ENCODE peak calls at places on chromosome 7, in ten cellular contexts. G, R, F, B, H, W, Z, C, D and S are unnamed samples.

GRCh38 chr7:100897111-100897608 is 1.5 kb upstream of the ACHE start:
- DNase-seq in B (peak), G (peak), R (no peak), F (no peak), W (peak), D (peak), H (peak), Z (peak), C (no peak), S (no peak)

GRCh38 chr7:30681262-30682130 is 760 bp downstream of the CRHR2 start:
- DNase-seq in H (no peak), B (no peak), W (no peak), Z (no peak), F (no peak), D (no peak), G (no peak), R (no peak), C (no peak), S (no peak)

GRCh38 chr7:87187120-87187519 is 32.4 kb downstream of the TMEM243 start:
- DNase-seq in Z (no peak), W (no peak), D (no peak), C (no peak), F (no peak), G (no peak), R (no peak), H (no peak), B (no peak), S (no peak)

GRCh38 chr7:64045301-64046040 is at the start of gene ZNF727:
- DNase-seq in F (no peak), D (peak), H (no peak), W (no peak), B (peak), C (peak), Z (no peak), R (no peak), G (no peak), S (no peak)

GRCh38 chr7:133730360-133730759 is 396.8 kb upstream of the LRGUK start:
- DNase-seq in F (no peak), G (no peak), C (no peak), R (no peak), H (no peak), W (no peak), Z (no peak), B (no peak), D (no peak), S (no peak)

GRCh38 chr7:42614636-42615035 is 297.2 kb downstream of the C7orf25 start:
- DNase-seq in B (no peak), Z (no peak), G (no peak), F (no peak), W (no peak), H (no peak), D (no peak), C (no peak), R (no peak), S (no peak)

GRCh38 chr7:55019691-55020480 is 1.1 kb downstream of the EGFR start:
- DNase-seq in B (no peak), D (peak), H (no peak), W (peak), C (no peak), R (no peak), F (no peak), G (peak), Z (no peak), S (no peak)

GRCh38 chr7:80410081-80410480 is 101.8 kb downstream of the GNAT3 start:
- DNase-seq in Z (no peak), D (no peak), G (no peak), B (no peak), H (no peak), C (no peak), R (no peak), W (peak), F (no peak), S (no peak)